ENCODE peak calls at places on chromosomes 11 and 22, in ten cellular contexts. M, J, Z, T, P, L, D, O, G and V are unnamed samples.

GRCh38 chr11:101442171-101442570 is 141.6 kb downstream of the TRPC6 start:
- DNase-seq in M (no peak), D (no peak), Z (no peak), T (no peak), O (no peak), G (no peak), L (peak; percentile 46), J (no peak), P (no peak), V (no peak)

GRCh38 chr11:61362542-61362875 is 335 bp downstream of the TMEM138 start:
- DNase-seq in G (no peak), O (no peak), J (no peak), L (no peak), Z (no peak), D (no peak), M (peak; percentile 8), P (no peak), T (no peak), V (no peak)

GRCh38 chr22:47759909-47760308 is 997.5 kb downstream of the TBC1D22A start:
- DNase-seq in Z (no peak), G (no peak), L (no peak), D (no peak), T (no peak), M (no peak), O (no peak), J (no peak), P (no peak), V (no peak)

GRCh38 chr22:37414288-37414687 is 13.0 kb downstream of the ELFN2 start:
- DNase-seq in Z (no peak), G (no peak), P (no peak), D (no peak), M (no peak), O (no peak), J (no peak), L (no peak), T (no peak), V (no peak)

GRCh38 chr22:37336474-37337028 is 54.2 kb downstream of the CYTH4 start:
- DNase-seq in G (no peak), Z (no peak), M (no peak), T (no peak), O (no peak), P (no peak), L (no peak), D (no peak), J (no peak), V (peak; percentile 66)

GRCh38 chr11:68798221-68798813 is 43.4 kb downstream of the CPT1A start:
- DNase-seq in G (no peak), O (no peak), P (no peak), T (no peak), Z (no peak), M (no peak), D (no peak), J (no peak), L (peak; percentile 43), V (peak; percentile 58)

GRCh38 chr11:28268925-28269324 is 160.7 kb downstream of the METTL15 start:
- DNase-seq in J (no peak), L (no peak), P (no peak), Z (no peak), T (no peak), M (no peak), G (no peak), O (no peak), D (no peak), V (no peak)

GRCh38 chr11:124938206-124938765 is 2.4 kb upstream of the HEPACAM start:
- DNase-seq in O (no peak), L (no peak), D (no peak), P (no peak), T (no peak), G (no peak), M (no peak), Z (no peak), J (no peak), V (no peak)

GRCh38 chr22:24436553-24436952 is 9.2 kb downstream of the ADORA2A start:
- DNase-seq in T (no peak), P (peak; percentile 19), L (no peak), D (no peak), G (no peak), J (no peak), M (no peak), Z (peak; percentile 6), O (no peak), V (no peak)

GRCh38 chr11:11189501-11189900 is 163.5 kb downstream of the CSNK2A3 start:
- DNase-seq in P (no peak), J (no peak), D (no peak), G (no peak), O (no peak), T (no peak), L (no peak), Z (no peak), M (no peak), V (no peak)

GRCh38 chr11:44674809-44675208 is 52.0 kb upstream of the TSPAN18 start:
- DNase-seq in L (no peak), O (no peak), M (no peak), J (no peak), Z (no peak), G (no peak), T (no peak), P (no peak), D (no peak), V (no peak)

DNA sequence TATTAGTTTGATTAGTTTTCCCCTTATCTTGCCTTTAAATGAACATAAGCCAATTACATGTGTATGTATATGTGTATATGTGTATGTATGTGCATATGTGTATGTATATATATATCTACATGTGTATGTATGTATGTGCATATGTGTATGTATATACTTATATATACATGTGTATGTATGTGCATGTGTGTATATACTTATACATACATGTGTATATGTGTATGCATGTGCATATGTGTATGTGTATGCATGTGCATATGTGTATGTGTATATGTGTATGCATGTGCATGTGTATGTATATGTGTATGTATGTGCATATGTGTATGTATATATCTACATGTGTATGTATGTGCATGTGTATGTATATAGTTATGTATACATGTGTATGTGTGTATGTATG is 65.5 kb upstream of the CCT8L2 start:
- DNase-seq in M (no peak), G (no peak), Z (no peak), L (no peak), P (no peak), O (no peak), D (no peak), J (no peak), T (no peak), V (no peak)
- H3K36me3 ChIP-seq in M (no peaks in the 10 kb centered on the region), G (no peaks in the 10 kb centered on the region), Z (no peaks in the 10 kb centered on the region), L (no peaks in the 10 kb centered on the region), P (no peaks in the 10 kb centered on the region), O (no peaks in the 10 kb centered on the region), D (no peaks in the 10 kb centered on the region), J (no peaks in the 10 kb centered on the region), T (no peaks in the 10 kb centered on the region), V (no peaks in the 10 kb centered on the region)

GRCh38 chr11:2483426-2483825 is 38.6 kb downstream of the KCNQ1 start:
- DNase-seq in D (no peak), M (no peak), G (no peak), Z (no peak), T (no peak), P (no peak), O (no peak), L (peak; percentile 88), J (no peak), V (no peak)

GRCh38 chr11:2481253-2481652 is 36.4 kb downstream of the KCNQ1 start:
- DNase-seq in O (no peak), T (no peak), G (no peak), L (peak; percentile 37), M (no peak), D (no peak), J (no peak), Z (no peak), P (no peak), V (no peak)

GRCh38 chr11:2480874-2481220 is 36.0 kb downstream of the KCNQ1 start:
- DNase-seq in D (no peak), L (no peak), J (no peak), T (no peak), Z (no peak), P (no peak), M (no peak), G (no peak), O (no peak), V (no peak)

GRCh38 chr11:2482199-2482598 is 37.4 kb downstream of the KCNQ1 start:
- DNase-seq in L (no peak), G (no peak), T (no peak), J (no peak), D (no peak), Z (no peak), O (no peak), M (no peak), P (no peak), V (no peak)

GRCh38 chr11:2482745-2483144 is 37.9 kb downstream of the KCNQ1 start:
- DNase-seq in Z (no peak), O (no peak), M (no peak), T (no peak), L (peak; percentile 62), D (no peak), P (no peak), J (no peak), G (no peak), V (no peak)
- TF ChIP-seq POLR2A in Z (no peak), O (no peak), M (no peak), T (no peak), L (no peak), D (no peak), P (no peak), J (no peak), G (no peak), V (no peak)

DNA sequence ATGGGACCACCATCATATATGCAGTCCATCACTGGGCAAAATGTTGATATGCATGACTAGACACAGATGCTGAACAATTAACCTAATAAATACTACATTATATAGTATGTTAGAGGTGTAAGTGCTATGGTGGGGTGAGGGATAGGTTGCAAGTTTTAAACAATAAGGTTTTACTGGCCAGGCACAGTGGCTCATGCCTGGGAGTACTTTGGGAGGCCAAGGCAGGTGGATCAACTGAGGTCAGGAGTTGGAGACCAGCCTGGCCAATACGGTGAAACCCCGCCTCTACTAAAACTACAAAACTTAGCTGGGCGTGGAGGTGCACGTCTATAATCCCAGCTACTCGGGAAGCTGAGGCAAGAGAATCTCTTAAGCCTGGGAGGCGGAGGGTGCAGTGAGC is 28.1 kb downstream of the F2 start:
- DNase-seq in P (no peak), G (no peak), Z (no peak), D (no peak), T (no peak), M (no peak), L (no peak), J (no peak), O (no peak), V (no peak)
- H3K36me3 ChIP-seq in P (peaks cover 99% of the 10 kb centered on the region), G (peaks cover 75% of the 10 kb centered on the region), Z (no peaks in the 10 kb centered on the region), D (peaks cover 45% of the 10 kb centered on the region), T (peaks cover 21% of the 10 kb centered on the region), M (peaks cover 100% of the 10 kb centered on the region), L (no peaks in the 10 kb centered on the region), J (no peaks in the 10 kb centered on the region), O (peaks cover 50% of the 10 kb centered on the region), V (peaks cover 97% of the 10 kb centered on the region)

DNA sequence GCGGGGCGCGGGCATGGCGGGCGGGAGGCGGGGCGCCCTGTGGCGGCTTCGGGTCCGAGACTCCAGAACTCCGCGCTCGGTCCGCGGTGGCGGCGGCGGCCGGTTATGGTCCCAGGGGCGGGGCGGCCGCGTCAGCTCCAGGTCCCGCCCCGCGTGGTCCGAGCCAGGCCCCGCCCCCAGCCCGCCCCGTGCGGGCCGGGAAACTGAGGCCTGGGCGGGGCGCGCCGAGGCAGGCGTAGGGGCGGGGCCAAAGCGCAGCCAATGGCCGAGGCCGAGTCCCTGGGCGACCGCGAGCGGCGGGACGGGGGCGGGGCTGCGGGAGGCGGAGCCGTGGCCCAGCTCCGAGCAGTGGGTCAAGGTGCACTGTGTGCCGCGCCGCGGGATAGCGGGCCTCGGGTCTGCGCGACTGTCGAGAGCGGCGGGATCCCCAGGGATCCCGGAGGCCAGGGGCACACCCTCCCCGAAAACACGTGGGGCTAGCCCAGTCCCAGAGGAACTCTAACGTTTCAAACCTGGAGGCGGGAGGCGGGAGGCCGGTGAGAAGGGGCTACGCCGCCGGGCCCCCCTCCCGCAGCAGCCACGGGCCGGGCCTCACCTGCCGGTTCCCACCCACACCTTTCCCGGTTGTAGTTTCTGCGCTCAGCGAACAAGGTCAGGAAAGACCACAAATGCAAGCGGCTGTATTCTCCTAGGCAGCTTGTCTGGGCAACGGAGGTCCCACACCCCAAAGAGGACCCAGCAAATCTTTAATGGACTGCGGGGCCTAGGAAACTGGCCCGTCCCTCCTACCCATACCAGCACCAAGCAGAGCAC is at the start of gene SLC25A1:
- DNase-seq in T (peak; percentile 89), M (peak; percentile 78), O (no peak), J (peak; percentile 95), G (peak; percentile 96), D (peak; percentile 39), P (peak; percentile 93), L (peak; percentile 94), Z (peak; percentile 88), V (peak; percentile 93)
- TF ChIP-seq POLR2A in T (peak; percentile 60), M (peak; percentile 57), O (no peak), J (peak; percentile 68), G (peak; percentile 32), D (peak; percentile 59), P (no peak), L (peak; percentile 76), Z (peak; percentile 93), V (peak; percentile 61)